ENCODE peak calls at places on chromosomes 6 and 20, in five cellular contexts. R is kidney, X is K562, Z is AG10803, U is fibroblast of pulmonary artery. F is an unnamed sample.

GRCh38 chr6:109224994-109225393 is 129.7 kb downstream of the CEP57L1 start:
- DNase-seq in R (no peak), X (no peak), Z (no peak), U (no peak), F (no peak)

GRCh38 chr20:7359739-7360138 is 580.5 kb downstream of the HAO1 start:
- DNase-seq in R (no peak), X (no peak), Z (no peak), U (no peak), F (no peak)

GRCh38 chr6:36897629-36898028 is 11.9 kb downstream of the C6orf89 start:
- DNase-seq in R (no peak), X (peak), Z (no peak), U (no peak), F (peak)

GRCh38 chr6:139497344-139497961 is 123.0 kb upstream of the CITED2 start:
- DNase-seq in R (no peak), X (peak), Z (no peak), U (no peak), F (no peak)

GRCh38 chr6:99425647-99426453 is 742 bp upstream of the PNISR start:
- DNase-seq in R (peak), X (peak), Z (peak), U (peak), F (peak)

GRCh38 chr20:8398289-8399051 is 266.4 kb downstream of the PLCB1 start:
- DNase-seq in R (no peak), X (no peak), Z (no peak), U (no peak), F (no peak)

GRCh38 chr6:17870302-17871168 is 116.9 kb downstream of the KIF13A start:
- DNase-seq in R (no peak), X (peak), Z (no peak), U (peak), F (peak)

GRCh38 chr6:904994-905393 is 212.1 kb upstream of the EXOC2 start:
- DNase-seq in R (no peak), X (no peak), Z (no peak), U (no peak), F (no peak)

GRCh38 chr6:43090557-43090952 is 14.4 kb downstream of the PTK7 start:
- DNase-seq in R (no peak), X (no peak), Z (no peak), U (no peak), F (no peak)

GRCh38 chr6:44222987-44223470 is 366 bp upstream of the SLC29A1 start:
- DNase-seq in R (no peak), X (no peak), Z (no peak), U (no peak), F (no peak)
- H3K4me3 ChIP-seq in R (peak), X (peak), Z (peak), U (peak), F (peak)

GRCh38 chr20:3751664-3752385 is 15.7 kb downstream of the ADISSP start:
- DNase-seq in R (no peak), X (no peak), Z (no peak), U (no peak), F (no peak)

GRCh38 chr20:3753501-3754257 is 13.9 kb downstream of the ADISSP start:
- DNase-seq in R (peak), X (no peak), Z (no peak), U (no peak), F (no peak)

GRCh38 chr20:3754258-3754595 is 13.3 kb downstream of the ADISSP start:
- DNase-seq in R (no peak), X (no peak), Z (no peak), U (no peak), F (no peak)

GRCh38 chr20:3752386-3752759 is 15.2 kb downstream of the ADISSP start:
- DNase-seq in R (peak), X (no peak), Z (no peak), U (no peak), F (no peak)

DNA sequence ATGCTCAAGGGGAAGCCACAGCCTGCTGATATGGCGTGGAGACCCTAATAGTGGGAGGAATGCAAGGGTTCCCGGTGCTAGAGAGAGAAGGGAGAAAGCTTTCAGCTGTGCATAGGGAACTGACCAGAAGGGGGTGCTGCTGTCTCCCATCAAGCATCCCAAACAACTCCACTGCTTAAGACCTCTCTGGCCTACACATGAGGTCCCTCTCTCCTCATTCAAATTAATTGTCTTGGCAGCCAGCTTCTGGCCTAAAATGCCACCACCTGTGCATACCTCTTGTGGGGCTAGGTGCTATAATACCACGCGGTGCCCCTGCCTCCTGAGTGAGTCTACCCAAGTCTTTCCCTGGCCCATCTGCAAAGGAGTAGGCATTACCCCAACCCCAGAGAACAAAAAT is 14.5 kb downstream of the ADISSP start:
- DNase-seq in R (peak), X (peak), Z (peak), U (peak), F (peak)
- TF ChIP-seq CTCF in R (peak), X (peak), Z (peak), U (peak), F (peak)

DNA sequence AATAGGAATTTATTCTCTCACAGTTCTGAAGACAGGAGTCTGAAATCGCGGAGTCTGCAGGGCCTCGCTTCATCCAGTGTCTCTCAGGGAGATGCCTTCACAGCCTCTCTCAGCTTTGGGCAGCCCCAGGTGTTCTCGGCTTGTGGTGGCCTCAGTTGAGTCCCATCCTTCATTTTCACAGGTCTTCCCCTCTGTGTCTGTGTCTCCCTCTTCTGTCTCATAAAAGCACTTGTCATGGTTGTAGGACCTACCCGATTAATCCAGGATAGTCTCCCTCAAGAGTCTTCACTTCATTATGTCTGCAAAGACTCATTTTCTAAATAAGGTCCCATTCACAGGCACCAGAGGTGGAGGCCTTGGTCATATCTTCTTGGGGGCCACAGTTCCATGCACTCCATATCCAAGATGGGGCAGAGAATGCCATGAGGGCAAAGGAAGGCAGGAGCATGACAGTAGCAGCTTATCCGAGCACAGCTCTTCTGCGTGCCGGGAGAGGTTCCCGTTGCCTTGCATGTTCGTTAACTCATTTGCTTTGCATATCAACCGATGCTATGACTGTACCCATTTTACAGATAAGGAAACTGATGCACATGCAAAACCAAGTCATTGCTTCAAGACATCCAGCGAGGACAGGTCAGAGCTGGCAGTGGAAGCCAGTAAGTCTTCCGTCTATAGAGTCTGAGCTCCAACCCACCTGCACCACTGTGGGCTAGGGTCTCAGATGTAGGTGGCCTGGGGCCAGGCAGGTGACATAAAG is 363.8 kb upstream of the SULF2 start:
- DNase-seq in R (no peak), X (no peak), Z (no peak), U (no peak), F (no peak)
- H3K4me3 ChIP-seq in R (no peak), X (no peak), Z (no peak), U (no peak), F (no peak)

GRCh38 chr6:5587648-5588047 is 326.3 kb downstream of the FARS2 start:
- DNase-seq in R (no peak), X (no peak), Z (no peak), U (no peak), F (no peak)

GRCh38 chr6:5584072-5584471 is 322.8 kb downstream of the FARS2 start:
- DNase-seq in R (no peak), X (no peak), Z (peak), U (peak), F (peak)

GRCh38 chr6:5580736-5581568 is 319.6 kb downstream of the FARS2 start:
- DNase-seq in R (no peak), X (no peak), Z (no peak), U (no peak), F (no peak)

GRCh38 chr6:5583528-5583927 is 322.2 kb downstream of the FARS2 start:
- DNase-seq in R (no peak), X (no peak), Z (no peak), U (no peak), F (no peak)

GRCh38 chr6:5582758-5583157 is 321.4 kb downstream of the FARS2 start:
- DNase-seq in R (no peak), X (no peak), Z (peak), U (no peak), F (no peak)
- TF ChIP-seq CTCF in R (no peak), X (no peak), Z (peak), U (peak), F (no peak)

GRCh38 chr20:55580475-55580874 is 424.8 kb downstream of the CBLN4 start:
- DNase-seq in R (no peak), X (no peak), Z (no peak), U (no peak), F (no peak)
- H3K4me3 ChIP-seq in R (no peak), X (no peak), Z (no peak), U (no peak), F (no peak)

GRCh38 chr6:127303917-127304316 is 37.3 kb downstream of the RNF146 start:
- DNase-seq in R (no peak), X (no peak), Z (no peak), U (no peak), F (no peak)
- TF ChIP-seq CTCF in R (no peak), X (no peak), Z (no peak), U (no peak), F (no peak)

DNA sequence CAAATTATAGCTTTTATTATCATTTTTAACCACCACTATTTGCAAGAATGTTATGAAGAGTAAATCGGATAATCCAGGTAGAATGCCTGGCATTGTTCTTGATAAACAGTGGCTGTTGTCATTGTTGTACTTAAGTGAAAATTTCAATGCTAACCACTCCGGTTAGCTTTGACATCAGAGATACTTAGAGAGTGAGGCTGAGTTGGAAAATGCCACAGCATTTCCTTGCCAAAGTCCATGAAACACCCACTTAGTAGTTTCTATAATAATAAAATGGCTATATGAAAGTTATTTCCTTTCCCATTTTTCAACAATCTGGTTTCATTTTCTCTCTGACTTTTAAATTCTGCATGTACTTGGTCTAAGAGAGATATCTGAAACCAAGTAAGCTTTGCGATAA is 132.0 kb downstream of the CDK19 start:
- DNase-seq in R (no peak), X (no peak), Z (no peak), U (no peak), F (peak)
- H3K4me3 ChIP-seq in R (no peak), X (no peak), Z (no peak), U (no peak), F (no peak)